ENCODE peak calls at places on chromosomes 6 and 20, in nine cellular contexts. B is HCT116, V is cardiac fibroblast, O is cardiac muscle cell, P is nephron progenitor cell, X is MM.1S, A is HFF-Myc, F is stomach, Q is foreskin fibroblast. G is an unnamed sample.

GRCh38 chr6:118500130-118501015 is 47.7 kb upstream of the PLN start:
- DNase-seq in X (no peak), F (no peak), O (no peak), A (no peak), B (no peak), V (no peak), P (no peak), Q (peak; percentile 13), G (no peak)

GRCh38 chr6:157538698-157539097 is 157.7 kb downstream of the ZDHHC14 start:
- DNase-seq in X (no peak), A (no peak), Q (no peak), F (no peak), P (no peak), B (no peak), V (no peak), O (no peak), G (no peak)

GRCh38 chr6:75611702-75612375 is 10.2 kb downstream of the SENP6 start:
- DNase-seq in F (no peak), A (no peak), O (no peak), Q (peak; percentile 43), P (no peak), B (no peak), V (no peak), X (no peak), G (no peak)

GRCh38 chr6:139883776-139884175 is 509.3 kb upstream of the CITED2 start:
- DNase-seq in O (no peak), V (peak; percentile 41), A (no peak), P (no peak), X (no peak), B (no peak), Q (peak; percentile 53), F (no peak), G (no peak)

GRCh38 chr6:117237561-117237960 is 27.8 kb upstream of the VGLL2 start:
- DNase-seq in P (no peak), X (no peak), O (peak; percentile 6), A (peak; percentile 3), F (no peak), Q (peak; percentile 1), B (no peak), V (peak; percentile 14), G (no peak)

GRCh38 chr6:21396313-21396712 is 197.2 kb upstream of the SOX4 start:
- DNase-seq in A (peak; percentile 40), F (no peak), V (peak; percentile 66), Q (peak; percentile 59), B (no peak), O (peak; percentile 69), P (no peak), X (no peak), G (no peak)

GRCh38 chr6:42241915-42242314 is 24.3 kb upstream of the MRPS10 start:
- DNase-seq in P (no peak), A (no peak), B (no peak), X (no peak), Q (no peak), V (no peak), O (no peak), F (no peak), G (no peak)

GRCh38 chr6:112640895-112641294 is 293.8 kb downstream of the RFPL4B start:
- DNase-seq in V (peak; percentile 69), O (no peak), B (no peak), Q (peak; percentile 80), F (no peak), A (no peak), P (no peak), X (no peak), G (no peak)

GRCh38 chr20:64119301-64119680 is 11.9 kb upstream of the NPBWR2 start:
- DNase-seq in F (no peak), B (no peak), Q (no peak), X (no peak), A (no peak), P (no peak), V (no peak), O (no peak), G (no peak)

GRCh38 chr6:87623248-87623647 is 33.3 kb downstream of the ORC3 start:
- DNase-seq in B (no peak), A (no peak), Q (peak; percentile 13), F (no peak), P (no peak), V (peak; percentile 48), O (peak; percentile 61), X (peak; percentile 70), G (no peak)

GRCh38 chr6:15351631-15352030 is 105.8 kb downstream of the JARID2 start:
- DNase-seq in V (peak; percentile 88), B (no peak), O (peak; percentile 86), P (no peak), A (peak; percentile 31), X (no peak), Q (peak; percentile 91), F (no peak), G (no peak)

GRCh38 chr20:21240394-21240793 is 62.7 kb upstream of the XRN2 start:
- DNase-seq in B (no peak), V (no peak), F (no peak), P (no peak), X (no peak), A (no peak), O (no peak), Q (no peak), G (no peak)

GRCh38 chr20:58389324-58389967 is 417 bp downstream of the VAPB start:
- DNase-seq in O (peak; percentile 43), X (peak; percentile 51), P (peak; percentile 51), V (peak; percentile 40), A (no peak), Q (peak; percentile 70), B (no peak), F (peak; percentile 42), G (peak; percentile 60)

GRCh38 chr6:2877057-2877882 is 25.8 kb downstream of the SERPINB9 start:
- DNase-seq in F (no peak), B (no peak), A (no peak), P (no peak), O (peak; percentile 63), V (peak; percentile 48), Q (peak; percentile 75), X (no peak), G (no peak)

GRCh38 chr6:33609444-33610034 is 11.6 kb upstream of the ITPR3 start:
- DNase-seq in V (peak; percentile 79), B (no peak), F (peak; percentile 50), Q (peak; percentile 95), O (peak; percentile 55), P (no peak), A (no peak), X (no peak), G (no peak)

GRCh38 chr20:20369353-20370086 is 1.6 kb downstream of the INSM1 start:
- DNase-seq in O (no peak), B (no peak), V (no peak), Q (no peak), F (peak; percentile 34), X (peak; percentile 63), A (no peak), P (peak; percentile 23), G (peak; percentile 55)

GRCh38 chr6:143647712-143648111 is 30.1 kb upstream of the PHACTR2 start:
- DNase-seq in V (no peak), O (no peak), Q (no peak), P (no peak), A (no peak), X (no peak), B (no peak), F (no peak), G (no peak)

DNA sequence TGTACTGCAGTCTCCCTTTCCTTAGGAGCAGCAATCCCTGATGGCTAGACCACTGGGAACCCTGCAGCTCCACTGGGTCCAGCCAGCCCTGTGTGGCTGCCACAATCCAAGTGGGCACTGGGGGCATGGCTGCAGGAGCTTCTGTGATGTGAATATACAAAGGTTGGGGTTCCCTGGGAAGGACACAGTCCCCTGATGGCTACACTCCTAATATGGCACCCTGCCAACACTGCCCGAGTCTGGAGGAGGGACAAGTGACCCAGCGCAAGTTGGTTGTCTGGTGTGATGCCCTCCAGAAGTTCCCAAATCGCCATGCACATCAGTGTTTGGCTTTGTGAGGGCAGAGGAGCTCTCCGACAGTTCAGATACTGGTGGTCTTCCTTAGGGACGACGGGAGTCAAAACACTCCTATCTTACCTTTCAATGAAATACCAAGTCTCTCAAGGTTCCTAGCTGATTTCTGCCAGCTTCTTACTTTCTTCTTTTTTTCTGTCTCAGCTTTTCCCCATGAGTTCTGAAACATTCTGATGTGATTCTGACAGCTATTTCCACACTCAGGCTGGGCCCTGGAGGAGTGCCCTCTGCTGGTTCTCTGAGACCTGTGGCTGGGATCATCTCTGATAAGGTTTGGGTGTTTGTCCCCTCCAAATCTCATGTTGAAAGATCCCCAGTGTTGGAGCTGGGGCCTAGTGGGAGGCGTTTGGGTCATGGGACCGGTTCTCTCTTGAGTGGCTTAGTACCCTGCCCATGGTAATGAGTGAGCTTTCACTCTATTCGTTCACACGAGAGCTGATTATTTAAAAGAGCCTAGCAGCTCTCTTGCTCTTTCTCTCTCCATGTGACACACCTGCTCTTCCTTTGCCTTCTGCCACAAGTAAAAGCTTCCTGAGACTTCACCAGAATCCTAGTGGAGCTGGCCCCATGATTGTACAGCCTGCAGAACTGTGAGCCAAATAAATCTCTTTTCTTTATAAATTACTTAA is 15.5 kb upstream of the ZFP57 start:
- DNase-seq in A (no peak), V (peak; percentile 42), P (peak; percentile 13), Q (peak; percentile 39), X (peak; percentile 37), F (no peak), O (peak; percentile 45), B (no peak), G (peak; percentile 44)
- TF ChIP-seq CTCF in A (peak; percentile 52), V (peak; percentile 73), P (no peak), Q (peak; percentile 57), X (peak; percentile 48), F (no peak), O (peak; percentile 71), B (peak; percentile 85), G (peak; percentile 23)

DNA sequence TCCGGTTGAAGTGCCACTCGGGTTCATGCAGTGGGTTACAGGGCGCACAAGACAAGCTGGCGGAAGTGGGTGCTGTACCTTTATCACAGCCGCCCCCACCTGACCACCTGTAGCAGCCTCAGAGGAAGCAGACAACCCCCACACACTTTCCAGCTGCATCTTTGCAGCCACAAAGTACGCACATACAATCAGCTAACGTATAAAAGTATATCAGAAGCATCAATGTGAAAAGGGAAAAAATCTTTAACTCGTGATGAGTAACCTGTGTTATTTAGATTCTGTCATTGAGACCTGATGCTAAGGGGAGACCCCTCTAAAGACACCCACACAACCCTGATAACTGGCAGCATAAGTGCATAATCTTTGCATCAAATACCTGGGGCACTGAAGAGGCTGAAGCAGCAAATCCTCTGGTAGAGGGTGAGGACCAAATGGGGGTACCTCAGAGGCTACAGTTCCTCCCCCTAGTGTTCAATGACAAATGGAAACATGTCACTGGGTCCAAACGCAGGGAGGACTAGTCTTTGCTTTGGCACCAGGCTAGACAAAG is 22.1 kb downstream of the BACH2 start:
- DNase-seq in A (no peak), F (peak; percentile 43), O (no peak), P (no peak), Q (no peak), V (no peak), X (no peak), B (no peak), G (no peak)
- TF ChIP-seq CTCF in A (no peak), F (no peak), O (no peak), P (no peak), Q (no peak), V (no peak), X (no peak), B (peak; percentile 15), G (no peak)

GRCh38 chr6:16764188-16764950 is 3.1 kb upstream of the ATXN1 start:
- DNase-seq in X (peak; percentile 31), O (peak; percentile 76), P (no peak), B (no peak), Q (peak; percentile 69), F (no peak), A (no peak), V (peak; percentile 67), G (peak; percentile 23)
- TF ChIP-seq CTCF in X (peak; percentile 50), O (peak; percentile 51), P (peak; percentile 39), B (peak; percentile 46), Q (peak; percentile 29), F (no peak), A (peak; percentile 37), V (peak; percentile 47), G (no peak)

GRCh38 chr6:31665501-31666336 is at the start of gene CSNK2B:
- DNase-seq in Q (peak; percentile 99), V (peak; percentile 97), A (peak; percentile 91), O (peak; percentile 98), X (peak; percentile 98), F (peak; percentile 99), P (peak; percentile 95), B (peak; percentile 96), G (peak; percentile 95)
- TF ChIP-seq CTCF in Q (no peak), V (no peak), A (no peak), O (no peak), X (no peak), F (no peak), P (no peak), B (no peak), G (no peak)